ENCODE peak calls at places on chromosomes 11 and 22, in four cellular contexts. O is memory B cell, E is aorta, U is NCI-H1930. T is an unnamed sample.

GRCh38 chr11:91293119-91293518 is 931.5 kb upstream of the FAT3 start:
- DNase-seq in O (no peak), E (no peak), U (no peak), T (no peak)

GRCh38 chr11:118224512-118225180 is at the start of gene JAML:
- DNase-seq in E (no peak), O (no peak), U (no peak), T (no peak)

GRCh38 chr11:121513807-121514206 is 61.0 kb upstream of the SORL1-AS1 start:
- DNase-seq in O (no peak), E (no peak), U (no peak), T (no peak)

GRCh38 chr11:117528061-117528780 is 200.6 kb downstream of the CEP164 start:
- DNase-seq in O (no peak), U (no peak), E (no peak), T (no peak)

GRCh38 chr11:27864046-27865025 is 164.1 kb upstream of the BDNF start:
- DNase-seq in U (no peak), E (no peak), O (no peak), T (no peak)

GRCh38 chr11:63745304-63746170 is 23.0 kb downstream of the ZFTA start:
- DNase-seq in E (no peak), O (no peak), U (no peak), T (no peak)

GRCh38 chr22:25497269-25497668 is 67.2 kb upstream of the GRK3 start:
- DNase-seq in E (no peak), U (no peak), O (no peak), T (no peak)

GRCh38 chr11:11318961-11319360 is 34.1 kb downstream of the CSNK2A3 start:
- DNase-seq in O (no peak), U (no peak), E (no peak), T (no peak)

GRCh38 chr11:63663809-63664208 is 7.4 kb downstream of the ATL3 start:
- DNase-seq in U (no peak), O (no peak), E (no peak), T (no peak)

GRCh38 chr11:19810852-19811251 is 98.2 kb downstream of the NAV2 start:
- DNase-seq in U (no peak), E (no peak), O (no peak), T (no peak)

GRCh38 chr11:121419839-121420238 is 32.3 kb upstream of the SORL1 start:
- DNase-seq in E (no peak), U (no peak), O (no peak), T (no peak)

GRCh38 chr11:47669856-47670255 is 27.5 kb upstream of the MTCH2 start:
- DNase-seq in E (no peak), U (no peak), O (no peak), T (no peak)

GRCh38 chr22:38228873-38229740 is 27.3 kb downstream of the MAFF start:
- DNase-seq in U (no peak), O (no peak), E (peak), T (no peak)

GRCh38 chr22:42316988-42317387 is 46.5 kb upstream of the TCF20 start:
- DNase-seq in E (no peak), O (no peak), U (no peak), T (no peak)

GRCh38 chr11:121341609-121342008 is 49.0 kb downstream of the SC5D start:
- DNase-seq in O (no peak), E (no peak), U (no peak), T (no peak)

GRCh38 chr22:42280836-42281235 is 10.4 kb upstream of the TCF20 start:
- DNase-seq in E (no peak), U (no peak), O (no peak), T (no peak)

GRCh38 chr11:64490562-64491216 is 100.3 kb upstream of the SLC22A12 start:
- DNase-seq in E (no peak), U (no peak), O (no peak), T (no peak)

GRCh38 chr22:50485221-50486131 is 1.2 kb upstream of the MIOX start:
- DNase-seq in O (no peak), U (no peak), E (no peak), T (no peak)

GRCh38 chr11:94131363-94132115 is 2.9 kb downstream of the PANX1 start:
- DNase-seq in U (no peak), E (peak), O (no peak), T (no peak)

GRCh38 chr11:129637473-129637872 is 178.2 kb upstream of the TMEM45B start:
- DNase-seq in O (no peak), U (no peak), E (no peak), T (no peak)

GRCh38 chr11:74253361-74253760 is 58.1 kb downstream of the P4HA3 start:
- DNase-seq in E (no peak), O (no peak), U (no peak), T (no peak)

GRCh38 chr11:68690671-68691401 is 6.5 kb downstream of the GAL start:
- DNase-seq in U (no peak), E (no peak), O (no peak), T (no peak)

GRCh38 chr11:110199184-110199981 is 97.0 kb downstream of the RDX start:
- DNase-seq in O (no peak), U (no peak), E (no peak), T (no peak)

GRCh38 chr11:112610494-112610893 is 349.8 kb upstream of the PLET1 start:
- DNase-seq in E (no peak), U (no peak), O (no peak), T (no peak)

GRCh38 chr11:122422707-122423106 is 232.8 kb upstream of the UBASH3B start:
- DNase-seq in O (no peak), U (no peak), E (no peak), T (no peak)

GRCh38 chr11:97454988-97455387 is 1065.2 kb downstream of the JRKL start:
- DNase-seq in O (no peak), E (no peak), U (no peak), T (no peak)

GRCh38 chr11:132448334-132448995 is 1078.0 kb downstream of the NTM start:
- DNase-seq in E (no peak), O (no peak), U (no peak), T (no peak)

GRCh38 chr22:23072911-23073491 is 2.7 kb downstream of the GNAZ start:
- DNase-seq in E (peak), O (no peak), U (no peak), T (no peak)

GRCh38 chr22:45664136-45664646 is 7.4 kb upstream of the ATXN10 start:
- DNase-seq in E (no peak), O (no peak), U (no peak), T (no peak)

GRCh38 chr11:82701847-82702520 is 31.7 kb downstream of the FAM181B start:
- DNase-seq in O (peak), U (no peak), E (no peak), T (no peak)

GRCh38 chr11:117096140-117096972 is 1.9 kb downstream of the SIK3 start:
- DNase-seq in U (no peak), E (no peak), O (peak), T (no peak)

GRCh38 chr11:112231952-112232351 is 5.7 kb downstream of the PTS start:
- DNase-seq in E (no peak), O (no peak), U (no peak), T (no peak)

GRCh38 chr11:88036701-88037100 is 138.5 kb downstream of the RAB38 start:
- DNase-seq in O (no peak), E (no peak), U (no peak), T (no peak)

GRCh38 chr22:37353839-37354238 is 71.5 kb downstream of the CYTH4 start:
- DNase-seq in E (no peak), O (no peak), U (no peak), T (no peak)

GRCh38 chr11:199782-200181 is 6.9 kb downstream of the SCGB1C1 start:
- DNase-seq in O (no peak), E (no peak), U (no peak), T (no peak)

T was measured in D721Med.